ENCODE peak calls at places on chromosome 1, in four cellular contexts. A is epithelial cell of proximal tubule, E is kidney, O is testis. M is an unnamed sample.

GRCh38 chr1:163692266-163692665 is 370.5 kb downstream of the NUF2 start:
- DNase-seq in A (no peak), E (no peak), O (peak), M (no peak)

GRCh38 chr1:92476071-92476607 is 10.6 kb downstream of the GFI1 start:
- DNase-seq in A (no peak), E (no peak), O (no peak), M (no peak)

GRCh38 chr1:6141601-6142000 is 38.5 kb downstream of the CHD5 start:
- DNase-seq in A (no peak), E (peak), O (no peak), M (no peak)

GRCh38 chr1:12436817-12437599 is 181.0 kb downstream of the DHRS3 start:
- DNase-seq in A (peak), E (no peak), O (no peak), M (no peak)

GRCh38 chr1:66033781-66034180 is 241.1 kb downstream of the PDE4B start:
- DNase-seq in A (no peak), E (no peak), O (no peak), M (no peak)

GRCh38 chr1:12556368-12556930 is 61.6 kb downstream of the DHRS3 start:
- DNase-seq in A (no peak), E (no peak), O (peak), M (peak)

GRCh38 chr1:26110731-26111529 is 694 bp upstream of the PDIK1L start:
- DNase-seq in A (no peak), E (peak), O (peak), M (no peak)

GRCh38 chr1:225533238-225533637 is 105.4 kb upstream of the LBR start:
- DNase-seq in A (no peak), E (no peak), O (no peak), M (no peak)

GRCh38 chr1:3312894-3313578 is 141.4 kb upstream of the ARHGEF16 start:
- DNase-seq in A (peak), E (peak), O (peak), M (peak)

GRCh38 chr1:230713915-230714764 is at the start of gene AGT:
- DNase-seq in A (peak), E (no peak), O (peak), M (peak)

GRCh38 chr1:21335088-21335678 is 44.9 kb upstream of the ECE1 start:
- DNase-seq in A (no peak), E (no peak), O (no peak), M (no peak)

GRCh38 chr1:155261401-155261887 is 716 bp downstream of the SCAMP3 start:
- DNase-seq in A (no peak), E (no peak), O (no peak), M (no peak)

GRCh38 chr1:201155354-201155753 is 1.1 kb upstream of the TMEM9 start:
- DNase-seq in A (no peak), E (peak), O (no peak), M (no peak)

GRCh38 chr1:245441699-245442098 is 286.9 kb downstream of the KIF26B start:
- DNase-seq in A (no peak), E (no peak), O (no peak), M (no peak)

GRCh38 chr1:184905601-184906322 is 68.5 kb downstream of the NIBAN1 start:
- DNase-seq in A (no peak), E (no peak), O (no peak), M (no peak)

GRCh38 chr1:230215049-230215448 is 148.0 kb downstream of the GALNT2 start:
- DNase-seq in A (peak), E (no peak), O (peak), M (peak)

GRCh38 chr1:228957535-228957934 is 222.3 kb downstream of the RHOU start:
- DNase-seq in A (no peak), E (no peak), O (no peak), M (no peak)

GRCh38 chr1:211752951-211753486 is 77.5 kb downstream of the LPGAT1 start:
- DNase-seq in A (no peak), E (no peak), O (no peak), M (no peak)

GRCh38 chr1:201391651-201392511 is 7.2 kb downstream of the LAD1 start:
- DNase-seq in A (no peak), E (peak), O (no peak), M (no peak)

GRCh38 chr1:237705462-237705861 is 185.3 kb downstream of the ZP4 start:
- DNase-seq in A (no peak), E (no peak), O (no peak), M (no peak)

GRCh38 chr1:219416598-219417238 is 196.2 kb downstream of the ZC3H11B start:
- DNase-seq in A (no peak), E (no peak), O (peak), M (no peak)

GRCh38 chr1:19467199-19468187 is 17.8 kb downstream of the CAPZB start:
- DNase-seq in A (no peak), E (no peak), O (no peak), M (no peak)

GRCh38 chr1:44730741-44731512 is at the start of gene RNU5D-1:
- DNase-seq in A (peak), E (peak), O (peak), M (peak)
- H3K4me3 ChIP-seq in A (peak), E (peak), O (peak), M (peak)

GRCh38 chr1:89928506-89928905 is 66.4 kb upstream of the ZNF326 start:
- DNase-seq in A (no peak), E (no peak), O (no peak), M (no peak)

GRCh38 chr1:89932598-89933364 is 62.1 kb upstream of the ZNF326 start:
- DNase-seq in A (no peak), E (no peak), O (no peak), M (no peak)

GRCh38 chr1:89931950-89932349 is 63.0 kb upstream of the ZNF326 start:
- DNase-seq in A (no peak), E (no peak), O (no peak), M (no peak)

GRCh38 chr1:89929467-89930063 is 65.3 kb upstream of the ZNF326 start:
- DNase-seq in A (no peak), E (no peak), O (no peak), M (no peak)

DNA sequence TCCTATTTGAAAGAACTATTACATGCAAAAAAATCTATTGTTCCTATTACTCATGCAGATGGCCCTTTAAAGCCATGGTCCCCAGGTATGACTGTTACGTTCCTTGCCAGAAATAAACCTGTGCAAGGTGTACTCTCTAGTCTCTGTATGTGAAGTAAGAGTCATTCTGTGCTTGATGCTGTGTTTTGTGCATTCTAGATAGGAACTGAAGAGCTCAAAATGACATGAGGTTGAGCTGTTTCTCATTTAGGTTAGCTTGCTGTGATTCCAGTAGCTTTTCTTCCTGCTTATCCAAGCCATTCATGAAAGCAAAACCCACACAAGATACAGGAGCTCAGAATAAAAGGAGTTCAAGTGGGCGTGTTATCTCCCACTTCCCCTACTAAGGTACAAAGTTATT is 64.3 kb upstream of the ZNF326 start:
- DNase-seq in A (no peak), E (no peak), O (no peak), M (no peak)
- TF ChIP-seq CTCF in A (no peak), E (no peak), O (no peak), M (no peak)

GRCh38 chr1:62234709-62235108 is 40.1 kb downstream of the L1TD1 start:
- DNase-seq in A (no peak), E (no peak), O (no peak), M (no peak)

GRCh38 chr1:62235576-62235975 is 40.9 kb downstream of the L1TD1 start:
- DNase-seq in A (no peak), E (no peak), O (no peak), M (no peak)

GRCh38 chr1:62237950-62238374 is 43.3 kb downstream of the L1TD1 start:
- DNase-seq in A (no peak), E (no peak), O (no peak), M (no peak)

GRCh38 chr1:62238507-62238906 is 43.9 kb downstream of the L1TD1 start:
- DNase-seq in A (no peak), E (no peak), O (no peak), M (no peak)

DNA sequence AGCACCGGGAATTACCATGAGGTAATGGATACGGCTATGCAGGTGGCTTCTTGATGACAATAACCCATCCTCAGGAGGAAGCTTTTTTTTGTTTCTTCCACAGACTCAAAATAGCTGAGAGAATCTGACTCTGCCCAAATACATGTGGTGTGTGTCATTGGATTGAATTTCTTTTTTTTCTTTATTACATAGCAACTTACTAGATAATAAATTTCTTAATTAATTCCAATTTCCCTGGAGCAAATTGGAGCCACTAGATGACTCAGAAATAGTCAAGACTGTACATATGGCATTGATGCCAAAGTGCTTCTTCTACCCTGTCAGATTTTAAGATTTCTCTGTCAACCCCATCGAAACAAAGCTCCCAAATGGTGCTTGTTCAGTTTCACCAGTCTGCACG is 42.7 kb downstream of the L1TD1 start:
- DNase-seq in A (no peak), E (no peak), O (no peak), M (no peak)
- H3K4me3 ChIP-seq in A (no peak), E (no peak), O (no peak), M (no peak)

GRCh38 chr1:54849219-54850081 is 37.5 kb downstream of the DHCR24 start:
- DNase-seq in A (no peak), E (no peak), O (no peak), M (no peak)

GRCh38 chr1:54850082-54850730 is 36.8 kb downstream of the DHCR24 start:
- DNase-seq in A (peak), E (no peak), O (no peak), M (no peak)

GRCh38 chr1:54846301-54846700 is 40.7 kb downstream of the DHCR24 start:
- DNase-seq in A (no peak), E (no peak), O (no peak), M (no peak)

GRCh38 chr1:54846716-54847284 is 40.2 kb downstream of the DHCR24 start:
- DNase-seq in A (no peak), E (no peak), O (no peak), M (no peak)

DNA sequence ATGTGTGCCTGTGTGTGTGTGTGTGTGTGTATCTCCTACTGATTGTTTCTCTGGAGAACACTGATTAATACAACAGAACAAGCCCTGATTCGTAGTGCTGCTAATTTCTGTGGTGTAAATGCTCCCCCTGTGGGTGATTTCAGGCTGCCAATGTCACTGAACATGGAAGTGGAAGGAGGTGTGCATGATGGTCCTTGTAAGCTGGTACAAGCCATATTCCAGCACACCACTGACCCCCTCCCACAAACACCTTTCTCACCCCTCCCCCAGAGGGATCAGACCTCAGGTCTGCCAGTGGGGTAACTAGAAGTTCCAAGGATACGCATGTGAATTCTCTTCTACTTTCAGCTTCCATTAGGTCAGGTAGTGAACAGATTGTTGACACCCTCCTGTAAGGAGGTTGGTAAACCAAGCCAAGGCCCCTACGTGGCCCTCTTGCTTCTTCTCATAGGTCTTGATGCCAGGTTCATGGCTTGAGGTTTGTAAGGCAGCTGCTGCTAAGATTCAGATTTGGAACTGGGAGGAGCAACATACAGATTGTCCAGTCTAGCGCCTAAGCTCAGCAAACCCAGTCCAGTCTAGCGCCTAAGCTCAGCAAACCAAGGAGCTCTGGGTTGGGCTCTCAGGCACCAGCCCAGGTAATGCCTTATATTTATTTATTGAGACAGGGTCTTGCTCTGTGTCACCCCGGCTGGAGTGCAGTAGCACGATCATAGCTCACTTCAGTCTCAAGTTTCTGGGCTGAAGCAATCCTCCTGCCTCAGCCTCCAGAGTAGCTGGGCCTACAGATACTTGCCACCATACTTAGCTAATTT is 38.7 kb downstream of the DHCR24 start:
- DNase-seq in A (no peak), E (no peak), O (no peak), M (no peak)
- TF ChIP-seq CTCF in A (peak), E (no peak), O (no peak), M (no peak)

GRCh38 chr1:36396359-36396758 is 1.3 kb downstream of the LSM10 start:
- DNase-seq in A (no peak), E (no peak), O (peak), M (no peak)
- H3K4me3 ChIP-seq in A (no peak), E (no peak), O (no peak), M (no peak)

M was measured in retinal pigment epithelial cell.